ENCODE peak calls at places on chromosomes 5 and 9, in nine cellular contexts. J, Q, L, H, C, T, Z, U and M are unnamed samples.

GRCh38 chr5:179530069-179530998 is 20.0 kb upstream of the RUFY1 start:
- DNase-seq in Q (peak; percentile 25), T (peak; percentile 73), C (peak; percentile 48), J (peak; percentile 53), U (peak; percentile 79), H (peak; percentile 79), L (peak; percentile 88), Z (no peak), M (no peak)

GRCh38 chr5:1294839-1295649 is at the start of gene TERT:
- DNase-seq in J (peak; percentile 90), Z (peak; percentile 17), L (peak; percentile 89), C (no peak), U (no peak), H (peak; percentile 34), Q (no peak), T (peak; percentile 70), M (peak; percentile 85)

GRCh38 chr5:116842514-116842924 is 267.9 kb upstream of the SEMA6A start:
- DNase-seq in C (no peak), Q (no peak), U (no peak), J (no peak), Z (no peak), T (no peak), L (no peak), H (no peak), M (no peak)

GRCh38 chr5:126868961-126869451 is 92.1 kb downstream of the LMNB1 start:
- DNase-seq in C (no peak), Q (peak; percentile 41), H (no peak), T (peak; percentile 19), U (no peak), J (no peak), Z (no peak), L (peak; percentile 40), M (no peak)

GRCh38 chr5:54329731-54330709 is 19.6 kb upstream of the ARL15 start:
- DNase-seq in Q (peak; percentile 96), J (no peak), T (no peak), L (no peak), H (no peak), C (peak; percentile 86), Z (no peak), U (no peak), M (no peak)

GRCh38 chr9:134336174-134336705 is 10.0 kb downstream of the RXRA start:
- DNase-seq in U (no peak), Q (no peak), J (no peak), T (no peak), C (no peak), L (no peak), Z (no peak), H (no peak), M (no peak)

GRCh38 chr9:17322882-17323864 is 188.3 kb downstream of the CNTLN start:
- DNase-seq in L (no peak), T (no peak), J (no peak), Z (no peak), H (no peak), Q (no peak), U (no peak), C (no peak), M (no peak)

GRCh38 chr5:56699588-56699987 is 115.8 kb upstream of the MAP3K1 start:
- DNase-seq in T (no peak), C (no peak), Q (no peak), H (no peak), Z (no peak), U (no peak), L (no peak), J (no peak), M (no peak)

GRCh38 chr5:77168884-77169254 is 41.6 kb upstream of the PDE8B start:
- DNase-seq in Q (no peak), H (peak; percentile 53), J (peak; percentile 40), U (no peak), C (no peak), T (no peak), Z (peak; percentile 66), L (no peak), M (no peak)

GRCh38 chr9:110340306-110340705 is 2.6 kb upstream of the TXNDC8 start:
- DNase-seq in H (no peak), J (no peak), U (no peak), L (no peak), Z (peak; percentile 2), Q (peak; percentile 23), C (peak; percentile 20), T (peak; percentile 4), M (no peak)

GRCh38 chr5:168334161-168335094 is 43.0 kb downstream of the WWC1 start:
- DNase-seq in J (no peak), T (peak; percentile 41), Z (peak; percentile 48), H (no peak), Q (peak; percentile 86), C (peak; percentile 27), L (no peak), U (no peak), M (no peak)

GRCh38 chr5:85148701-85149100 is 764.0 kb upstream of the EDIL3 start:
- DNase-seq in T (no peak), Z (no peak), Q (no peak), U (no peak), J (no peak), L (no peak), H (no peak), C (no peak), M (no peak)

GRCh38 chr9:96071245-96072124 is 196.0 kb downstream of the ERCC6L2 start:
- DNase-seq in T (peak; percentile 51), L (peak; percentile 66), Q (peak; percentile 25), Z (peak; percentile 29), U (no peak), J (peak; percentile 31), C (peak; percentile 62), H (no peak), M (no peak)

GRCh38 chr9:36470891-36471290 is 70.8 kb upstream of the RNF38 start:
- DNase-seq in T (no peak), L (peak; percentile 77), J (no peak), C (peak; percentile 78), Z (peak; percentile 12), H (peak; percentile 59), U (no peak), Q (peak; percentile 66), M (no peak)

GRCh38 chr5:93929146-93929545 is 187.7 kb upstream of the POU5F2 start:
- DNase-seq in L (no peak), Q (peak; percentile 70), C (peak; percentile 73), Z (no peak), J (no peak), H (no peak), T (no peak), U (no peak), M (no peak)

GRCh38 chr5:159061186-159061796 is 38.4 kb downstream of the EBF1 start:
- DNase-seq in L (no peak), H (peak; percentile 75), C (peak; percentile 62), T (no peak), U (no peak), J (peak; percentile 9), Q (peak; percentile 85), Z (no peak), M (no peak)

GRCh38 chr5:151708126-151708525 is 21.4 kb upstream of the SPARC start:
- DNase-seq in H (no peak), L (no peak), C (no peak), T (no peak), U (no peak), Z (no peak), Q (peak; percentile 30), J (no peak), M (no peak)

GRCh38 chr9:32350682-32351081 is 33.8 kb upstream of the ACO1 start:
- DNase-seq in T (no peak), Z (no peak), U (no peak), C (peak; percentile 34), H (no peak), L (no peak), Q (peak; percentile 16), J (no peak), M (no peak)

GRCh38 chr9:129604766-129605163 is 16.1 kb downstream of the C9orf50 start:
- DNase-seq in H (no peak), Z (peak; percentile 21), J (no peak), T (no peak), L (no peak), Q (no peak), U (no peak), C (no peak), M (no peak)
- TF ChIP-seq CTCF in H (no peak), Z (no peak), J (no peak), T (no peak), L (no peak), Q (no peak), U (no peak), C (no peak), M (no peak)

GRCh38 chr5:107676702-107677101 is 6.0 kb upstream of the EFNA5 start:
- DNase-seq in L (no peak), T (no peak), Q (no peak), H (no peak), U (no peak), Z (no peak), C (no peak), J (no peak), M (no peak)
- TF ChIP-seq CTCF in L (no peak), T (no peak), Q (no peak), H (no peak), U (no peak), Z (no peak), C (no peak), J (no peak), M (no peak)

GRCh38 chr9:101543098-101543735 is 9.6 kb downstream of the RNF20 start:
- DNase-seq in C (no peak), L (no peak), Z (no peak), H (no peak), T (no peak), U (no peak), Q (no peak), J (no peak), M (peak; percentile 59)
- TF ChIP-seq CTCF in C (no peak), L (no peak), Z (no peak), H (no peak), T (no peak), U (no peak), Q (no peak), J (no peak), M (no peak)

GRCh38 chr5:134175874-134176522 is 752 bp downstream of the SKP1 start:
- DNase-seq in U (no peak), H (no peak), T (no peak), Z (no peak), L (peak; percentile 20), J (no peak), C (peak; percentile 25), Q (peak; percentile 29), M (no peak)

GRCh38 chr5:134177197-134178171 is 734 bp upstream of the SKP1 start:
- DNase-seq in J (peak; percentile 75), Q (peak; percentile 69), H (peak; percentile 86), T (peak; percentile 11), U (no peak), Z (peak; percentile 33), L (peak; percentile 12), C (peak; percentile 84), M (no peak)

GRCh38 chr5:134174841-134175839 is 1.6 kb downstream of the SKP1 start:
- DNase-seq in H (no peak), L (no peak), C (peak; percentile 66), T (no peak), J (no peak), U (no peak), Q (peak; percentile 40), Z (no peak), M (no peak)

GRCh38 chr5:134176523-134177196 is at the start of gene SKP1:
- DNase-seq in H (peak; percentile 93), U (peak; percentile 89), T (peak; percentile 84), Z (peak; percentile 92), C (peak; percentile 82), Q (peak; percentile 74), J (peak; percentile 89), L (peak; percentile 92), M (no peak)

DNA sequence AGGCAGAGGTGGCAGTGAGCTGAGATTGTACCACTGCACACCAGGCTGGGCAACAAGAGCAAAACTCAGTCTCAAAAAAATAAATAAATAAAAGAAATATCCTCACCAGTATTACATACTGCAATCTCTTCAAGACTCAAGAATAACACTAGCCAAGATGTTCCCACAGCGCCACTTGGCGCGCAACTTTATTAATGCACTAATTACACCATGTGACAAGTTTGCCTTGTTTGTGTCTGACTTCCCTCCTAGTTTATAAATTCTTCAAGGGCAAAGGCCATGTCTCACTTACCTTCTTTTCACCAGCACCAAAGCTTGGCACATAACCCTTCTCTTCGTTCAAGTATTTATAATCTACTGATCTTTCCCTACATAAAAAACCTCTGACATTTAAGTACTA is 4.8 kb downstream of the SKP1 start:
- DNase-seq in C (no peak), J (no peak), Q (no peak), L (no peak), U (no peak), H (no peak), T (no peak), Z (no peak), M (no peak)
- TF ChIP-seq CTCF in C (no peak), J (no peak), Q (no peak), L (no peak), U (no peak), H (no peak), T (no peak), Z (no peak), M (no peak)